ENCODE peak calls at places on chromosome 18, in ten cellular contexts. H is mesothelial cell of epicardium, I is endodermal cell, X is spleen, N is endothelial cell, T is prostate gland, V is tibial artery, O is epithelial cell of esophagus, Y is K562, P is GM12865. F is an unnamed sample.

GRCh38 chr18:524496-524895 is 24.0 kb upstream of the COLEC12 start:
- DNase-seq in X (no peak), V (no peak), O (no peak), T (no peak), I (peak; percentile 29), Y (no peak), N (no peak), P (no peak), H (no peak), F (no peak)

GRCh38 chr18:23563377-23564043 is 22.8 kb downstream of the NPC1 start:
- DNase-seq in T (no peak), X (no peak), H (no peak), O (peak; percentile 54), N (no peak), I (no peak), P (no peak), Y (no peak), V (no peak), F (no peak)

GRCh38 chr18:892316-892715 is 12.4 kb upstream of the ADCYAP1 start:
- DNase-seq in N (no peak), P (no peak), V (no peak), T (no peak), I (no peak), O (no peak), H (no peak), Y (no peak), X (no peak), F (no peak)

GRCh38 chr18:10997885-10998284 is 151.5 kb downstream of the PIEZO2 start:
- DNase-seq in O (no peak), N (no peak), T (no peak), V (no peak), X (no peak), I (no peak), Y (no peak), P (no peak), H (no peak), F (no peak)

GRCh38 chr18:67517224-67517765 is 775 bp upstream of the DSEL start:
- DNase-seq in H (no peak), O (no peak), N (no peak), V (peak; percentile 35), X (no peak), P (peak; percentile 4), Y (no peak), T (no peak), I (peak; percentile 61), F (no peak)

GRCh38 chr18:3397031-3397750 is 52.8 kb upstream of the TGIF1 start:
- DNase-seq in N (no peak), T (no peak), H (no peak), P (no peak), I (no peak), Y (no peak), X (no peak), V (no peak), O (peak; percentile 65), F (no peak)

GRCh38 chr18:8252371-8252770 is 356.9 kb upstream of the RAB12 start:
- DNase-seq in T (no peak), Y (no peak), P (no peak), X (no peak), I (no peak), N (no peak), V (no peak), O (no peak), H (no peak), F (no peak)

GRCh38 chr18:1914489-1914888 is 656.8 kb downstream of the METTL4 start:
- DNase-seq in N (no peak), Y (no peak), P (peak; percentile 17), V (no peak), T (no peak), I (peak; percentile 60), X (no peak), H (no peak), O (peak; percentile 69), F (no peak)

GRCh38 chr18:44896817-44897216 is 216.1 kb downstream of the SETBP1 start:
- DNase-seq in P (no peak), V (no peak), T (no peak), I (no peak), O (no peak), N (no peak), Y (no peak), H (no peak), X (no peak), F (no peak)

GRCh38 chr18:41378628-41379027 is 576.4 kb upstream of the PIK3C3 start:
- DNase-seq in T (no peak), X (no peak), V (no peak), N (no peak), P (no peak), H (no peak), Y (no peak), O (peak; percentile 68), I (no peak), F (no peak)

GRCh38 chr18:37452697-37453385 is 112.8 kb downstream of the CELF4 start:
- DNase-seq in I (no peak), O (no peak), Y (no peak), X (no peak), P (no peak), H (no peak), N (no peak), V (no peak), T (peak; percentile 17), F (no peak)

GRCh38 chr18:26971327-26971918 is 105.9 kb upstream of the AQP4 start:
- DNase-seq in V (no peak), N (no peak), Y (no peak), H (no peak), I (no peak), T (no peak), X (no peak), P (no peak), O (peak; percentile 66), F (no peak)

GRCh38 chr18:59742325-59743111 is 45.3 kb upstream of the CCBE1 start:
- DNase-seq in O (peak; percentile 32), T (no peak), Y (no peak), X (no peak), N (no peak), I (no peak), V (no peak), P (no peak), H (no peak), F (no peak)

GRCh38 chr18:59748628-59749360 is 51.6 kb upstream of the CCBE1 start:
- DNase-seq in X (no peak), I (no peak), P (no peak), N (no peak), H (no peak), V (no peak), O (peak; percentile 87), T (no peak), Y (no peak), F (no peak)

GRCh38 chr18:59743561-59743960 is 46.3 kb upstream of the CCBE1 start:
- DNase-seq in Y (no peak), N (no peak), I (no peak), P (no peak), H (no peak), V (no peak), O (no peak), T (no peak), X (no peak), F (no peak)

GRCh38 chr18:59740131-59740530 is 42.9 kb upstream of the CCBE1 start:
- DNase-seq in V (no peak), O (no peak), X (no peak), Y (no peak), I (no peak), N (no peak), T (no peak), H (no peak), P (no peak), F (no peak)

DNA sequence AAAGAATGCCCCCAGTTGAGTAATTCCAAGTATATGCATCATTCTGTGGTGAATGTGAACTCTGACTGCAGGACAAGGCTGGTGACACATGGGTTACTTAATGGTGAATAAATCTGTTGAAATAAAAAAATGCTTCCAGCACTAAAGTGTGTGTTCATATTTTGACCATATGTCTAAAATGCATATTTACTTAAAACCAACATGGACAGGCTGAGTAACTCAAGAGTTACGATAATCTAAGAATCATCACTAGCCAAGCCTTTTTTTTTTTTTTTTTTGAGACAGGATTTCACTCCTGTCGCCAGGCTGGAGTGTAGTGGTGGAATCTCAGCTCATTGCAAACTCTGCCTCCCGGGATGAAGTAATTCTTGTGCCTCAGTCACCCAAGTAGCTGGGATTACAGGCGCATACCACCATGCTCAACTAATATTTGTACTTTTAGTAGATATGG is 47.1 kb upstream of the CCBE1 start:
- DNase-seq in Y (no peak), H (no peak), N (no peak), P (no peak), O (peak; percentile 88), X (no peak), T (no peak), V (no peak), I (no peak), F (no peak)
- TF ChIP-seq CTCF in Y (no peak), H (no peak), N (no peak), P (no peak), O (no peak), X (no peak), T (no peak), V (no peak), I (no peak), F (no peak)

GRCh38 chr18:76426738-76427305 is 68.2 kb downstream of the ZNF516 start:
- DNase-seq in X (peak; percentile 76), T (peak; percentile 49), H (no peak), I (peak; percentile 94), Y (peak; percentile 67), N (peak; percentile 76), O (peak; percentile 39), V (no peak), P (no peak), F (no peak)
- TF ChIP-seq CTCF in X (no peak), T (no peak), H (peak; percentile 62), I (peak; percentile 96), Y (peak; percentile 50), N (peak; percentile 84), O (peak; percentile 83), V (peak; percentile 33), P (peak; percentile 61), F (peak; percentile 33)

GRCh38 chr18:46464926-46465655 is 191.9 kb downstream of the LOXHD1 start:
- DNase-seq in Y (peak; percentile 13), O (no peak), I (no peak), P (no peak), T (no peak), X (peak; percentile 24), V (no peak), H (no peak), N (no peak), F (no peak)
- TF ChIP-seq CTCF in Y (peak; percentile 27), O (peak; percentile 15), I (peak; percentile 73), P (no peak), T (no peak), X (no peak), V (peak; percentile 11), H (no peak), N (peak; percentile 48), F (no peak)

DNA sequence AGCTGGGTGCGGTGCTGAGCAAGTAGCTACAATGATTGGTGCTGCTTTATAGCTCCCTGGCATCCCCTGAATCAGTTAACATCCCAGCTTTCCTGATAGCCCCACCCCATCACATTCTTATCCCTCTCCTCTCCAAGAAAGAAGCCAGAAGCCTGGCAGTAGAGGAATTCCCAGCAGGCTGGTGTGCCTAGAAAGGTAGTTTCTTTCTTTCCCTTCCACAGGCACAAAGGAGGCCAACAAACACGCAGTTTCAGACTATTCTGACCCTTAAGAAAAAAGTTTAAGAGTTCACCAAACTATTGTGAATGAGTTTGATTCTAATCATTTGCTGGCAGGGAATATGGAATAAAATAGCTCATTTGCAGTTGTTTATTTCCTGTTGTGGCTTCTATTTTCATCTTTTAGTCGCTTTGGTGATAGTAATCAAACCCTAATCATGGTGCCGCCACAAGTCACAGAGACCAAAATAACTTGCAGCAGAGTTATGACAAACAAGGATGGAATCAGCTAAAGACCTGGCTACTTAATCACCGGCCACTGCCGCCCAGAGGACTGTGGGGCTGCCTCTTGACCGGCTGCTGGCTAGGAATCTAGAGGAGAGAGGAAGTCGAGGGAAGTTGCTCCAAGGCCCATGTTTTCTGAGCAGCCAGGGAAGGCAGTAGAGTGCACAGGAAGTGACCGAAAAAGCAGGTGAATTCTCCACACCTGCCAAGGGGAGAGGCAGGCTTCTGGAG is 4.9 kb upstream of the SMAD7 start:
- DNase-seq in I (peak; percentile 73), N (no peak), T (no peak), O (peak; percentile 44), P (no peak), X (peak; percentile 66), V (peak; percentile 89), H (no peak), Y (no peak), F (no peak)
- TF ChIP-seq CTCF in I (peak; percentile 23), N (no peak), T (no peak), O (no peak), P (no peak), X (no peak), V (no peak), H (no peak), Y (no peak), F (no peak)

F was measured in GM13976.